ENCODE peak calls at places on chromosome 7, in four cellular contexts. C, U, V and B are unnamed samples.

GRCh38 chr7:124553485-124553884 is 212.1 kb downstream of the GPR37 start:
- DNase-seq in C (no peak), U (no peak), V (no peak), B (no peak)

GRCh38 chr7:68224041-68224534 is 1227.5 kb downstream of the TYW1 start:
- DNase-seq in C (no peak), U (no peak), V (no peak), B (no peak)

GRCh38 chr7:39002755-39003154 is 25.0 kb downstream of the POU6F2 start:
- DNase-seq in C (no peak), U (no peak), V (no peak), B (no peak)

GRCh38 chr7:70893985-70894722 is 237.8 kb upstream of the GALNT17 start:
- DNase-seq in C (no peak), U (no peak), V (no peak), B (no peak)

GRCh38 chr7:18019562-18019961 is 8.1 kb downstream of the PRPS1L1 start:
- DNase-seq in C (no peak), U (no peak), V (peak; percentile 11), B (no peak)

GRCh38 chr7:42750142-42750541 is 161.7 kb downstream of the C7orf25 start:
- DNase-seq in C (no peak), U (no peak), V (no peak), B (no peak)

GRCh38 chr7:35520810-35521059 is 174.2 kb downstream of the HERPUD2 start:
- DNase-seq in C (no peak), U (no peak), V (no peak), B (no peak)

GRCh38 chr7:79897166-79897565 is 237.5 kb upstream of the GNAI1 start:
- DNase-seq in C (no peak), U (no peak), V (no peak), B (no peak)

GRCh38 chr7:52540041-52540440 is 495.4 kb upstream of the POM121L12 start:
- DNase-seq in C (no peak), U (no peak), V (no peak), B (no peak)

GRCh38 chr7:35331730-35332678 is 78.1 kb upstream of the TBX20 start:
- DNase-seq in C (no peak), U (no peak), V (no peak), B (no peak)

GRCh38 chr7:91875851-91876250 is 4.7 kb downstream of the MTERF1 start:
- DNase-seq in C (no peak), U (no peak), V (no peak), B (no peak)

GRCh38 chr7:122886357-122887081 is at the start of gene CADPS2:
- DNase-seq in C (peak; percentile 93), U (peak; percentile 91), V (peak; percentile 73), B (peak; percentile 31)
- H3K4me1 ChIP-seq in C (no peaks in the 10 kb centered on the region), U (no peaks in the 10 kb centered on the region), V (peaks cover 7% of the 10 kb centered on the region), B (no peaks in the 10 kb centered on the region)

DNA sequence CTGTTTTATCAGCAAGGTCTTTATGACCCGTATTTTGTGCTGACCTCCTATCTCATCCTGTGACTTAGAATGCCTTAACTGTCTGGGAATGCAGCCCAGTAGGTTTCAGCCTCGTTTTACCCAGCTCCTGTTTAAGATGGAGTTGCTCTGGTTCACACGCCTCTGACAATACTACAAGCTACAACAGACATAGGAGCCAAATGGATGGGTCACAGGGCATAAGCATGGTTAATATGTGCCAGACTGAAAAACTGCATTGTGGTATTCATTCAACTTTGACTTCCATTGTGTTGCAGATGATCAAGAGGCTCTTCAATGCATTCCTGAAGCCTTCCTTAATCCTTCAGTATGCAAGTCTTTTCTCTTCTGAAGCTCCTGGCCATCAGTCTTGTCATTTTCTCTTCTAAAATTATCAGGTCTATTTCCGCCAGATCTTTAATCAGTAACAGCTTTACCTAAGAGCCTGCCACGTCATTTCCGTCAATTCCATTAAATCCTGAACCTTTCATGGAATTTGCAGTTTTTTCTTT is 20.3 kb upstream of the RNF32 start:
- DNase-seq in C (no peak), U (no peak), V (no peak), B (no peak)
- H3K4me3 ChIP-seq in C (no peak overlapping the region), U (no peak overlapping the region), V (no peak overlapping the region), B (no peak overlapping the region)

GRCh38 chr7:157964521-157964920 is 623.1 kb downstream of the PTPRN2 start:
- DNase-seq in C (no peak), U (no peak), V (no peak), B (no peak)
- H3K9me3 ChIP-seq in C (no peaks in the 10 kb centered on the region), U (no peaks in the 10 kb centered on the region), V (no peaks in the 10 kb centered on the region), B (no peaks in the 10 kb centered on the region)

DNA sequence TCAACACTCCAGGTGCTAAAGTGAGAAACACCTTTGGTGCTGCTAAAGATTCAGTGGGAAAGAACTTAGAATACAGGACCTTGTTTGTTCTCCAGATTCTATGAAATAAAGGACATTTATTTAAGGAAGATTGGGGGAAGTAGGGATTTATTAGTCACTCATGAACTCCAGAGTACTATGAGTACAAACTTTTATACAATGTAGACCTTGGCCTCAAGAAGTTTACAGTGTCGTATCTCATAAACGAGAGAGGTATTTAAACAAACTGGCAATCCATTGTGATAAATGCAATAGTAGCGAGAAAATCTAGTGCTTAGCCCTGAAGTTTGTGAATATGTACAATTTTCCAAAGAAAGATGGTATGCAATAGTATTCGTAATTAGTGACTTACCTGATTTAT is 59.1 kb downstream of the TES start:
- DNase-seq in C (no peak), U (no peak), V (no peak), B (no peak)
- H3K4me1 ChIP-seq in C (no peaks in the 10 kb centered on the region), U (no peaks in the 10 kb centered on the region), V (peaks cover 79% of the 10 kb centered on the region), B (peaks cover 22% of the 10 kb centered on the region)